ENCODE peak calls at places on chromosome 20, in ten cellular contexts. Q is tibial artery, G is adrenal gland, H is colonic mucosa, V is heart right ventricle, T is IMR-90, P is spleen, Z is thoracic aorta, U is neural progenitor cell, J is body of pancreas. F is an unnamed sample.

GRCh38 chr20:44014807-44015732 is 100.4 kb downstream of the TOX2 start:
- DNase-seq in G (no peak), H (no peak), T (no peak), U (no peak), Z (no peak), P (no peak), J (no peak), Q (no peak), V (no peak), F (no peak)

GRCh38 chr20:13271977-13272975 is 51.2 kb downstream of the ISM1 start:
- DNase-seq in P (no peak), V (no peak), Z (no peak), T (no peak), U (no peak), J (no peak), Q (no peak), H (no peak), G (no peak), F (no peak)

GRCh38 chr20:1775117-1775516 is 117.5 kb upstream of the SIRPG start:
- DNase-seq in H (no peak), J (no peak), Q (no peak), P (no peak), G (peak), T (peak), U (no peak), Z (no peak), V (no peak), F (no peak)

GRCh38 chr20:38418509-38419204 is 16.5 kb downstream of the SNHG17 start:
- DNase-seq in U (no peak), T (peak), Q (no peak), V (peak), G (no peak), J (peak), P (no peak), Z (no peak), H (no peak), F (no peak)

GRCh38 chr20:50911030-50911429 is 20.2 kb downstream of the ADNP start:
- DNase-seq in Q (no peak), V (no peak), H (no peak), T (peak), Z (no peak), J (no peak), G (no peak), U (no peak), P (no peak), F (no peak)

GRCh38 chr20:21515300-21516179 is 1.7 kb upstream of the NKX2-2 start:
- DNase-seq in U (peak), P (no peak), J (no peak), Z (no peak), G (no peak), Q (no peak), T (no peak), V (no peak), H (no peak), F (no peak)

GRCh38 chr20:8118735-8119134 is 13.3 kb upstream of the PLCB1 start:
- DNase-seq in H (no peak), U (no peak), Z (no peak), G (no peak), P (no peak), J (no peak), V (no peak), T (no peak), Q (no peak), F (no peak)

GRCh38 chr20:22452442-22453011 is 131.8 kb downstream of the FOXA2 start:
- DNase-seq in G (no peak), J (no peak), T (no peak), U (no peak), Z (no peak), H (no peak), Q (no peak), V (no peak), P (no peak), F (no peak)

GRCh38 chr20:16671753-16672152 is 58.1 kb upstream of the SNRPB2 start:
- DNase-seq in T (no peak), Q (no peak), G (no peak), H (no peak), P (no peak), V (no peak), Z (no peak), J (no peak), U (no peak), F (no peak)

GRCh38 chr20:49186535-49187329 is 1.4 kb downstream of the STAU1 start:
- DNase-seq in J (peak), Z (peak), V (no peak), Q (peak), T (peak), U (peak), H (peak), G (peak), P (peak), F (peak)

GRCh38 chr20:52103469-52103910 is 88.1 kb downstream of the ZFP64 start:
- DNase-seq in V (no peak), J (no peak), G (no peak), T (peak), H (no peak), Z (no peak), P (no peak), Q (no peak), U (peak), F (peak)

GRCh38 chr20:58611236-58612020 is 39.7 kb upstream of the STX16 start:
- DNase-seq in G (no peak), P (peak), Q (no peak), T (no peak), H (no peak), J (no peak), U (no peak), V (no peak), Z (no peak), F (no peak)

GRCh38 chr20:20304942-20305341 is 63.0 kb upstream of the INSM1 start:
- DNase-seq in J (no peak), Q (no peak), P (no peak), Z (no peak), U (no peak), H (no peak), G (no peak), T (no peak), V (no peak), F (no peak)

GRCh38 chr20:44057698-44058675 is 129.0 kb downstream of the JPH2 start:
- DNase-seq in Q (no peak), V (no peak), H (no peak), J (no peak), T (peak), U (no peak), Z (no peak), P (no peak), G (no peak), F (no peak)

GRCh38 chr20:23083553-23084220 is 2.4 kb downstream of the CD93 start:
- DNase-seq in Q (no peak), Z (no peak), V (no peak), J (no peak), U (no peak), P (no peak), G (no peak), T (no peak), H (no peak), F (no peak)

GRCh38 chr20:24991897-24992419 is 593 bp downstream of the APMAP start:
- DNase-seq in Z (no peak), V (peak), J (no peak), U (peak), G (peak), H (peak), P (peak), Q (peak), T (no peak), F (peak)

GRCh38 chr20:24994470-24995368 is 2.2 kb upstream of the APMAP start:
- DNase-seq in P (peak), J (peak), Z (peak), V (peak), H (peak), Q (peak), G (peak), U (peak), T (peak), F (peak)

GRCh38 chr20:24992420-24993205 is at the start of gene APMAP:
- DNase-seq in G (peak), U (peak), J (peak), H (peak), Q (peak), T (peak), Z (peak), P (peak), V (peak), F (peak)

GRCh38 chr20:24994186-24994465 is 1.6 kb upstream of the APMAP start:
- DNase-seq in J (no peak), Z (no peak), T (no peak), G (no peak), Q (no peak), P (no peak), V (no peak), U (no peak), H (no peak), F (no peak)

DNA sequence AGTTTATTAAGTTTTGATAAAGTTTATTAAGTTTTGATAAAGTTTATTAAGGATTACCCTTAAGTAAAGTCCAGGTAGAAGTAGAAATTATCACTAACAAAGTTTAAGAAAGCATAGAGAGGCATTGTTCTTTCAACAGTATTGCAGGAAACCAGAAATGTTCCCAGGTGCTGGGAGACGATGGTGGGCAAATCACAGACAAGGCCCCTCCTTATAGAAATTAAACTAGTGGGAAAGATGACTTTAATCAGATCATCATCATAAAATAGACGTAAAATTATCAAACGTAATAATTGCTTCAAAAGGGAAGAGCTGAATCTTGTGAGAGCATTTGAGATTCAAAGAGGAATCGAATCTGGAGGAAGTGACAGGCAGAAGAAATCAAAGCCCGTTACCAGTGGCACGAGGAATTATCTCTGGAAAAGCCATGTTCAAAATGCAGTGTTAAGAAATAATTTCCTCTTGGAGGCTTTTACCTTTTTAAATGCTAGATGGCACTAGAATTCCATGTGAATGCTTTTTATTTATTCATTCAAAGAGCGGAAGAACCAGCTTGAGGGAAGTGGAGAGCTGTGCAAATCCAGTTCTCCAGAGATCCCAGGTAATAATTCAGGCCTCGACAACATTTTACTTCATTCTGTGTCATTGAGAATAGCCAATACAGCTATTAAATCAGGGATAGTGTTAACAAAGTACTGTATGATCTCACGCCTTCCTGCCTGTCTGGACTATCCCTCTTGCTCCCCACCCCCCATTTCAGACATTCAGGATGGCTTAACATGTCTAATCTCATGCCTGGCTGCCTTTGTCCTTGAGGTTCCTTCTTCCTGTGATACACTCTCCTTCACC is 1.0 kb upstream of the APMAP start:
- DNase-seq in U (no peak), J (no peak), Z (no peak), Q (peak), T (peak), V (no peak), P (no peak), H (peak), G (peak), F (no peak)
- TF ChIP-seq CTCF in U (no peak), J (peak), Z (no peak), Q (peak), T (peak), V (peak), P (peak), H (peak), G (peak), F (peak)

DNA sequence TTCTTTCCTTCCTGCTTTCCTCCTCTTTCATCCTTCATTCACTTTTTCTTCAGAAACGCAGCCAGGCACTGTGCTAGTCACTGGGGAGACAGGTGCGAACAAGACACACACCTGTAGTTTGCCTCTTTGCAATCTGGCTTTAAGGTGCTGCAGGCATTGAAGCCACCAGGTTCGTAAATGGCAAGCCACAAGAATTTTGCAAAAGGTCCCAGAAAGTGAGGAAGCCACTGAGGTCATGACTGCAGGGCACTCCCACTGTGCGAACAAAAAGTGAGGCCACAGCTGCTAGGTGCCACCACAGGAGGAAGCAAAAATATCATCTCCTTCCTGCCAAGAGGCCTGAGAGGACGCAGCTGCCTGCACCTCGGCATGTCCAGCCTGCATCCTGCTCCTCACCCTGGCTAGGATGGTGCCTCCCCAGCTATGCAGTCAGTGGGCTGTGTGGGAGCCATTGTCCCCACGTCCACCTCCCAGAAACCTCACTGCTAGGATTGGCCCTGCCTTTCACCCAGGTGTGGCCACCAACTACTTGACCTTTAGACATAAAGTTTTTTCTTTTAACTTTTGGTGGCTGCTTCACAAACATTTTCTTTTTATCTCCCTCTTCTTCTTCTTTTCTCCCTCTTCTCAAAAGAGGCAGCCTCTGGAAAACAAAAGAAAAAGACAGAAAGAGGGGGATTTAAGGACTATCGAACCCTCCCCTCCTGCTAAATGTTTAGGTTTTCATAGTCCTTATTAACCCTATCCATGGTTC is 230.8 kb downstream of the BCAS1 start:
- DNase-seq in H (peak), U (no peak), P (peak), Q (no peak), Z (no peak), J (peak), V (peak), T (no peak), G (no peak), F (no peak)
- H3K4me3 ChIP-seq in H (no peak), U (no peak), P (no peak), Q (no peak), Z (no peak), J (no peak), V (no peak), T (no peak), G (no peak), F (no peak)

GRCh38 chr20:46651091-46651962 is at the start of gene SLC13A3:
- DNase-seq in G (no peak), P (no peak), Q (no peak), Z (no peak), J (no peak), U (peak), H (no peak), T (no peak), V (no peak), F (no peak)
- H3K27ac ChIP-seq in G (no peak), P (no peak), Q (no peak), Z (no peak), J (no peak), U (no peak), H (no peak), T (no peak), V (no peak), F (no peak)

DNA sequence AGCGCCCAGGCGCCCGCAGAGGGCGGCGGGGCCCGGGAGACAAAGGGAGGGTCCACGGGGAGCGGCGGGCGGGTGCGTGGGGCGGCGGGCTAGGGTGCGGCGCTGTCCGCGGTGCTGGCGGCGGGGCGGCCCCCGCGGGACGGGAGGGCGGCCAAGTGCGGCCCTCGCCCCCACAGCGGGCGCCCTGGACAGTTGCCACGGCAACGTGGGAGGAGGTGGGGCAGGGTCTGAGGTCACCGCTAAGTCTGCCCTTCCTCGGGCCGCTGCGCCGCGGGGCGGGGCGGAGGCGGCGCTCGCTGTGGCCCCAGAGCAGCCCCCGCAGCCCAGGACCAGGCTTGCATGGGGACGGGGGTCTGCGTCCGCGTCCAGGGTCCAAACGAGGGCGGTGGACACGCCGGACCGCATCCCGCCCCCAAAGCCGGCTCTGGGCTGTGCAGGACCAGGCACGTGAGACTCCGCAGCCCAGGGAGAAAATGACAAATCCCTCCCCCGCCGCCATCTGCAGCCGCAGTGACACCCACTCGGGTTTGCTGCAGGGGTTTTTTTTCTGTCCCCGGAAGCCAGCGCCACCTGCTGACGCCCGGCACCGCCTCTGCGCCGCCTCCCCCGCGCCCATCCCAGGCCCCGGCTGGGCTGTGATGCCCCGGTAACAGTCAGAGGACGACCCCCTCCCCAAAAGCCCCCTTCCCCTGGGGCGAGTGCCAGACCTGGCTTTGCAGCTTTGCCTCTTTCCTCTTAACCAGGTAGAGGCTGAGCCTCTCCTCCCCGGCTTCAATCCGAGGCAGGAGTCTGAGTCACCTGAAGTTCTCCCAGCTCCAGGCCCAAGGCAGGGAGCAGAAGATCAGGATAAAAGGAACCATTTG is 36.8 kb downstream of the YTHDF1 start:
- DNase-seq in U (peak), V (peak), Z (no peak), T (peak), Q (no peak), G (peak), P (peak), J (peak), H (peak), F (no peak)
- TF ChIP-seq CTCF in U (peak), V (peak), Z (peak), T (peak), Q (peak), G (peak), P (peak), J (peak), H (no peak), F (peak)

DNA sequence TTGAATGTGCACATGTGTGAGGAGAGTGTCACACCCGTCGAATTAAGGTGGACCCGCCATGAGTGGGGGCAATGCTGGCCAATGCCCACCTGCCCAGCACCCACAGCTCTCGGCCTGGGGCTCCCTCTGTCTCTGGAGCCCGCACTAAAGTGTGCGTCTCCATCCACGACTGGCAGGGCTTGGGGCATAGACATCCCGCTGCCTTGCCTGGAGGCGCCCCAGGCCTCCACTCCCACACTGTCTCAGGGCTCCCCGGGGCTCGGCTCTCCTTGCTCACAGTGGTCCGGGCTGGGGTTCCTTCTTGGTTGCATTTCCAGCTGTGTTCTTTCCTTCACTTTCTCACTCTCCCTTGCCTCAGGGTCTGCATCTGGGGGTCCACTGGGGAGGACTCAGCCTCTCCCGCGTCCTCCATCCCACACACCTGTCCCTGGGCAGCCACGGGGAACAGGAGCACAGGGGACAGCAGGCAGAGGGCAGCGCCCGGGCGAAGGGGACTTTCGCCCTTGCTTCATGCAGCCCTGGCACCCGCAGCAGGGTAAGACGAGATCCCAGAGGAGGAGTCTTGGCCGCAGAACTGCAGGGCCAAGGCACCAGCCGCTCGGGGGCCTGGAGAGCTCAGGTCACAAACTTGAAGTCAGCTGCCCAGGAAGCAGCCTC is 20.1 kb upstream of the MRGBP start:
- DNase-seq in H (no peak), U (no peak), J (no peak), Z (no peak), T (no peak), P (no peak), V (no peak), Q (no peak), G (no peak), F (no peak)
- H3K4me3 ChIP-seq in H (no peak), U (no peak), J (no peak), Z (no peak), T (no peak), P (no peak), V (no peak), Q (no peak), G (no peak), F (no peak)

GRCh38 chr20:4341804-4342560 is 326.6 kb upstream of the RNF24 start:
- DNase-seq in J (no peak), Z (no peak), G (no peak), P (no peak), H (no peak), U (peak), V (no peak), T (peak), Q (no peak), F (no peak)
- H3K27ac ChIP-seq in J (no peak), Z (no peak), G (no peak), P (no peak), H (no peak), U (no peak), V (no peak), T (no peak), Q (no peak), F (no peak)

GRCh38 chr20:46800405-46800804 is 91.0 kb downstream of the SLC2A10 start:
- DNase-seq in V (no peak), Q (no peak), Z (no peak), G (no peak), T (no peak), H (no peak), P (no peak), J (no peak), U (no peak), F (no peak)

GRCh38 chr20:46799781-46800180 is 90.3 kb downstream of the SLC2A10 start:
- DNase-seq in Q (no peak), P (no peak), U (no peak), G (no peak), J (no peak), H (no peak), Z (no peak), T (no peak), V (no peak), F (no peak)

GRCh38 chr20:46798430-46798829 is 89.0 kb downstream of the SLC2A10 start:
- DNase-seq in P (no peak), J (no peak), H (no peak), T (no peak), G (no peak), Z (no peak), Q (no peak), U (no peak), V (no peak), F (no peak)

GRCh38 chr20:46801003-46801702 is 91.7 kb downstream of the SLC2A10 start:
- DNase-seq in T (no peak), H (no peak), P (no peak), G (no peak), Z (no peak), U (no peak), J (no peak), Q (no peak), V (no peak), F (no peak)

GRCh38 chr20:46797201-46797600 is 87.8 kb downstream of the SLC2A10 start:
- DNase-seq in Z (no peak), G (no peak), P (no peak), J (no peak), T (no peak), Q (no peak), H (no peak), V (no peak), U (no peak), F (no peak)
- TF ChIP-seq CTCF in Z (no peak), G (no peak), P (no peak), J (no peak), T (no peak), Q (no peak), H (no peak), V (no peak), U (no peak), F (no peak)